ENCODE peak calls at places on chromosomes 11 and 22, in ten cellular contexts. J is upper lobe of right lung; Q is thoracic aorta; Y is heart right ventricle; T is CD8-positive, alpha-beta memory T cell; E is SK-N-SH; U is kidney; S is colonic mucosa; V is lower lobe of right lung; W is naive thymus-derived CD4-positive, alpha-beta T cell. A is an unnamed sample. For H3K36me3, the result is how much of the 10 kb centered on the place peaks cover.

GRCh38 chr11:134949121-134949591 is 537.1 kb upstream of the B3GAT1 start:
- DNase-seq in J (no peak), Q (peak), Y (no peak), T (no peak), E (no peak), U (no peak), S (no peak), V (no peak), W (no peak), A (no peak)

GRCh38 chr11:9594267-9595046 is 21.0 kb downstream of the WEE1 start:
- DNase-seq in J (no peak), Q (no peak), Y (no peak), T (no peak), E (no peak), U (no peak), S (no peak), V (no peak), W (no peak), A (no peak)

GRCh38 chr11:57440744-57441414 is 14.0 kb upstream of the SLC43A3 start:
- DNase-seq in J (no peak), Q (no peak), Y (no peak), T (no peak), E (no peak), U (no peak), S (no peak), V (no peak), W (no peak), A (no peak)

GRCh38 chr11:72741849-72742521 is 10.2 kb downstream of the ARAP1 start:
- DNase-seq in J (no peak), Q (no peak), Y (no peak), T (no peak), E (no peak), U (peak), S (no peak), V (peak), W (no peak), A (no peak)

GRCh38 chr11:29282088-29282487 is 734.7 kb downstream of the KCNA4 start:
- DNase-seq in J (no peak), Q (no peak), Y (no peak), T (no peak), E (no peak), U (no peak), S (no peak), V (no peak), W (no peak), A (no peak)

GRCh38 chr11:36478700-36479329 is 31.3 kb downstream of the TRAF6 start:
- DNase-seq in J (no peak), Q (no peak), Y (no peak), T (peak), E (peak), U (no peak), S (no peak), V (no peak), W (peak), A (peak)

GRCh38 chr11:118892515-118892914 is 8.8 kb downstream of the CXCR5 start:
- DNase-seq in J (no peak), Q (no peak), Y (no peak), T (no peak), E (no peak), U (peak), S (no peak), V (no peak), W (peak), A (peak)

GRCh38 chr11:11265320-11265719 is 87.7 kb downstream of the CSNK2A3 start:
- DNase-seq in J (no peak), Q (no peak), Y (no peak), T (no peak), E (no peak), U (no peak), S (no peak), V (no peak), W (no peak), A (no peak)

GRCh38 chr11:71495286-71496090 is 31.6 kb upstream of the KRTAP5-7 start:
- DNase-seq in J (no peak), Q (no peak), Y (no peak), T (no peak), E (no peak), U (no peak), S (peak), V (no peak), W (no peak), A (no peak)

GRCh38 chr11:99645934-99646333 is 625.2 kb downstream of the CNTN5 start:
- DNase-seq in J (no peak), Q (no peak), Y (no peak), T (no peak), E (no peak), U (no peak), S (no peak), V (no peak), W (no peak), A (no peak)

GRCh38 chr11:67376873-67377808 is 3.7 kb upstream of the CLCF1 start:
- DNase-seq in J (no peak), Q (no peak), Y (no peak), T (no peak), E (no peak), U (peak), S (no peak), V (no peak), W (no peak), A (no peak)

GRCh38 chr11:12029738-12030363 is 21.4 kb upstream of the DKK3 start:
- DNase-seq in J (no peak), Q (no peak), Y (no peak), T (no peak), E (no peak), U (no peak), S (no peak), V (no peak), W (no peak), A (no peak)

GRCh38 chr22:27113211-27114030 is 456.0 kb downstream of the MIAT start:
- DNase-seq in J (no peak), Q (peak), Y (no peak), T (no peak), E (no peak), U (no peak), S (peak), V (no peak), W (no peak), A (peak)

GRCh38 chr11:90448280-90448679 is 225.4 kb upstream of the CHORDC1 start:
- DNase-seq in J (no peak), Q (no peak), Y (no peak), T (no peak), E (no peak), U (no peak), S (no peak), V (no peak), W (no peak), A (no peak)

GRCh38 chr11:61688368-61689163 is 8.4 kb downstream of the DAGLA start:
- DNase-seq in J (peak), Q (no peak), Y (peak), T (no peak), E (no peak), U (peak), S (peak), V (peak), W (no peak), A (peak)

GRCh38 chr11:33319965-33320813 is 63.0 kb downstream of the HIPK3 start:
- DNase-seq in J (no peak), Q (no peak), Y (no peak), T (no peak), E (no peak), U (no peak), S (no peak), V (no peak), W (no peak), A (peak)

GRCh38 chr11:112949781-112950575 is 11.2 kb upstream of the NCAM1 start:
- DNase-seq in J (no peak), Q (no peak), Y (peak), T (no peak), E (no peak), U (no peak), S (no peak), V (no peak), W (no peak), A (no peak)

GRCh38 chr11:2178906-2179494 is 7.4 kb upstream of the TH start:
- DNase-seq in J (no peak), Q (no peak), Y (no peak), T (no peak), E (no peak), U (no peak), S (no peak), V (no peak), W (no peak), A (no peak)

GRCh38 chr22:32987081-32987631 is 71.0 kb downstream of the SYN3 start:
- DNase-seq in J (no peak), Q (no peak), Y (no peak), T (no peak), E (no peak), U (no peak), S (no peak), V (no peak), W (no peak), A (no peak)

GRCh38 chr11:73939096-73939495 is 11.7 kb upstream of the DNAJB13 start:
- DNase-seq in J (no peak), Q (no peak), Y (no peak), T (no peak), E (no peak), U (no peak), S (no peak), V (no peak), W (no peak), A (no peak)

GRCh38 chr11:77071671-77072605 is 5.2 kb downstream of the CAPN5 start:
- DNase-seq in J (peak), Q (no peak), Y (no peak), T (no peak), E (no peak), U (no peak), S (peak), V (peak), W (no peak), A (peak)

GRCh38 chr11:96704847-96705246 is 315.0 kb downstream of the JRKL start:
- DNase-seq in J (no peak), Q (no peak), Y (no peak), T (no peak), E (no peak), U (no peak), S (no peak), V (no peak), W (no peak), A (no peak)

GRCh38 chr22:50326225-50326958 is 420 bp downstream of the DENND6B start:
- DNase-seq in J (no peak), Q (no peak), Y (no peak), T (no peak), E (peak), U (peak), S (no peak), V (no peak), W (no peak), A (no peak)

GRCh38 chr22:47776329-47776728 is 1013.9 kb downstream of the TBC1D22A start:
- DNase-seq in J (no peak), Q (no peak), Y (no peak), T (no peak), E (no peak), U (peak), S (no peak), V (no peak), W (no peak), A (no peak)

GRCh38 chr11:4072668-4073285 is 21.8 kb upstream of the RRM1 start:
- DNase-seq in J (no peak), Q (no peak), Y (no peak), T (peak), E (peak), U (no peak), S (peak), V (no peak), W (peak), A (peak)

GRCh38 chr11:16956538-16957153 is 57.6 kb downstream of the PLEKHA7 start:
- DNase-seq in J (no peak), Q (no peak), Y (no peak), T (no peak), E (no peak), U (no peak), S (no peak), V (no peak), W (no peak), A (peak)

GRCh38 chr22:37283393-37283937 is 1.2 kb downstream of the CYTH4 start:
- DNase-seq in J (no peak), Q (no peak), Y (no peak), T (no peak), E (peak), U (no peak), S (peak), V (no peak), W (peak), A (peak)

GRCh38 chr11:127639916-127640315 is 639.3 kb upstream of the KIRREL3 start:
- DNase-seq in J (no peak), Q (no peak), Y (no peak), T (no peak), E (no peak), U (no peak), S (no peak), V (no peak), W (no peak), A (no peak)

GRCh38 chr11:47856186-47856585 is 8.0 kb upstream of the NUP160 start:
- DNase-seq in J (no peak), Q (no peak), Y (no peak), T (no peak), E (no peak), U (no peak), S (no peak), V (no peak), W (no peak), A (peak)

GRCh38 chr11:17991799-17992433 is 20.9 kb downstream of the SERGEF start:
- DNase-seq in J (no peak), Q (no peak), Y (no peak), T (peak), E (peak), U (no peak), S (peak), V (no peak), W (peak), A (peak)

GRCh38 chr22:35517207-35517606 is 23.4 kb upstream of the RASD2 start:
- DNase-seq in J (no peak), Q (no peak), Y (no peak), T (no peak), E (no peak), U (no peak), S (no peak), V (no peak), W (no peak), A (no peak)

GRCh38 chr11:87926250-87926970 is 248.8 kb downstream of the RAB38 start:
- DNase-seq in J (no peak), Q (no peak), Y (no peak), T (no peak), E (no peak), U (no peak), S (no peak), V (no peak), W (no peak), A (no peak)

GRCh38 chr11:112797653-112798293 is 163.4 kb upstream of the NCAM1 start:
- DNase-seq in J (no peak), Q (no peak), Y (no peak), T (no peak), E (no peak), U (no peak), S (no peak), V (no peak), W (no peak), A (peak)

GRCh38 chr22:38214248-38215056 is 12.7 kb downstream of the MAFF start:
- DNase-seq in J (peak), Q (no peak), Y (peak), T (peak), E (peak), U (peak), S (peak), V (peak), W (peak), A (peak)

GRCh38 chr11:35151896-35152295 is 12.9 kb downstream of the CD44 start:
- DNase-seq in J (no peak), Q (no peak), Y (no peak), T (no peak), E (no peak), U (no peak), S (no peak), V (no peak), W (no peak), A (no peak)
- H3K36me3 ChIP-seq in J (under half), Q (under half), Y (under half), T (under half), E (half or more), U (under half), S (under half), V (under half), W (under half), A (under half)

DNA sequence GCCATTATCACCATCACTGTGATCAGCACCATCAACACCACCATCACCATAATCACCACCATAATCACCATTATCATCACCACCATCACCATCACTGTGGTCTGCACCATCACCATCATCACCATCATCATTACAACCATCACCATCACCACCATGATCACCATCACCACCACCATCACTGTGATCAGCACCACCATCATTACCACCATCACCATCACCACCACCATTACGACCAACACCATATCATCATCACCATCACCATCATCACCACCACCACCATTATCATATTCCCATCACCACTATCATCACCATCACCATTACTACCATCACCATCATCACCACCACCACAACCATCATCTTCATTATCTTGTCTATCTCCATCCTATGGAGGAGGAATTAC is 125.2 kb downstream of the PHF21B start:
- DNase-seq in J (no peak), Q (no peak), Y (no peak), T (no peak), E (no peak), U (no peak), S (no peak), V (no peak), W (no peak), A (no peak)
- H3K36me3 ChIP-seq in J (under half), Q (under half), Y (under half), T (under half), E (under half), U (under half), S (under half), V (under half), W (under half), A (under half)

DNA sequence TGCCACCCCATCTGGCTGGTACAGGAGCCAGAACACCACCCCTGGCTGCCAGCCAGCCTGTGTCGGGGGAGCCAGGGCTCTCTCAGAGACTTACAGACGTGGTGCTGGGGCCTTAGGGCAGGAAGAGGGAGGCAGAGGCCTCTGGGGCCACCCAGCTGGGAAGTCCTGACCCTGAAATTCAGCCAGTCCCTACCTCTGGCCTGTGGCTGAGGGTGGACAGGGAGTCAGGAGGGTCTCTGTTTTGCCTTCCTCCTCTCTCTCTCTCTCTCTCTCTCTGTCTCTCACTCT is 52.5 kb upstream of the CDON start:
- DNase-seq in J (peak), Q (peak), Y (peak), T (no peak), E (peak), U (peak), S (peak), V (peak), W (no peak), A (peak)
- H3K36me3 ChIP-seq in J (under half), Q (under half), Y (under half), T (under half), E (under half), U (under half), S (under half), V (under half), W (under half), A (under half)

GRCh38 chr22:46317646-46318045 is 17.9 kb upstream of the TRMU start:
- DNase-seq in J (no peak), Q (no peak), Y (no peak), T (no peak), E (no peak), U (peak), S (no peak), V (no peak), W (no peak), A (no peak)
- H3K36me3 ChIP-seq in J (under half), Q (under half), Y (under half), T (under half), E (under half), U (under half), S (under half), V (under half), W (under half), A (under half)

DNA sequence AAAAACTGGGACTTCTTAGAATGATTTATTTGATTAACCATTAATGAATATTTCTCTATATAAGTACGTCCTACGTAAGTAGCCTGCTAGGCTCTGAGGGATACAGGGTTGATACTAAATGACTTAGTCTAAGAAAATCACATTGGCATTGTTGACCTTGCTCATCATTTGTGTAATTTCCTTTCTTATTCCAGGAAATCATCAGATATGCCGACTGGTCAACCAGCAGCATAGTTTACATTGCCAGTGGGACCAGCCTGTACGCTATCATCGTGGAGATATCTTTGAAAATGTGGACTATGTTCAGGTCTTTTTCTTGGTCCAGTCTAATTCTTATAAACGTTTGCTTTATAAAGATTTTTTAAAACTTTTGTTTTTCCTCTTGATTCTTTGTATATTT is 42.5 kb downstream of the TTC17 start:
- DNase-seq in J (no peak), Q (no peak), Y (no peak), T (no peak), E (no peak), U (no peak), S (no peak), V (no peak), W (no peak), A (no peak)
- H3K36me3 ChIP-seq in J (half or more), Q (half or more), Y (under half), T (under half), E (half or more), U (under half), S (under half), V (half or more), W (under half), A (under half)

GRCh38 chr11:6925636-6926207 is 504 bp upstream of the ZNF215 start:
- DNase-seq in J (no peak), Q (no peak), Y (no peak), T (no peak), E (no peak), U (no peak), S (peak), V (no peak), W (no peak), A (peak)
- H3K36me3 ChIP-seq in J (under half), Q (under half), Y (under half), T (under half), E (under half), U (under half), S (under half), V (under half), W (under half), A (under half)

DNA sequence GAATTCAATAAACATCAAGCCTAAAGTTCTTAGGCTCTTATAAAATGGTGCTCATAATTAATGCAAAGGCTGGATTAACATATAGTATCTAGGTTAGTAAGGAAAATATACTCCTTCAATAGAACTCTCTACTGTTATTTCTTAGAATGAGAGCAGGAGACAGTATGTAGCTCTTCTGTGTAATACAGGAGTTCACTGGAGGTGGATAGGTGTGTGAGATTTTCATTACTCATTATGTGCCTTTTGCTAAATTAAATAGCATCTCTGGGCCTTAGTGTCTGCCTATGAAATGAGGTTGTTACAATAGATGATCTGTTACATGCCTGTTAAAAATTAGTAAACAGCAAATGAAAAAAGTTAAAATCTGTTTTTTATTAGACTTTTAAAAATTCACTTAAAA is 20.6 kb downstream of the EED start:
- DNase-seq in J (no peak), Q (no peak), Y (no peak), T (no peak), E (no peak), U (no peak), S (no peak), V (no peak), W (no peak), A (no peak)
- H3K36me3 ChIP-seq in J (under half), Q (under half), Y (under half), T (under half), E (under half), U (under half), S (under half), V (half or more), W (under half), A (under half)

DNA sequence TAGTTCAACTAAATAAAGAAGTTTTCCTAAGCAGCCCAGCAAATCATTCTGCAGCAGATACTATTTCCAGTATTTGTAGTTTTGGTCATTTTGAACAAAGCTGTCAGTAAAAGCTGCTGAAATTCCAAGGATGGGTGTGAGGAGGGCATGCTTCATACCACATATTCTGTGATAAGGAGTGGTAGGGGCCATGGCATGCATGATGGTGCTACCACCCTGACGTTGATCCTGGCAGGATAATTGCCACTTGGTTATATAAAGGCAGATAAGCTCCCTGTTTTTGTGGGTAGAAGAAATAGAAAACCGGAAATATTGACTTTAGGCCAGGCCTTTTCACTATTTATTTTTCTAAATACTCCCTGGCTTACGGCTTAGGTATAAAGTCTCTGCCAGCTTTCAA is 33.1 kb upstream of the L3MBTL2 start:
- DNase-seq in J (no peak), Q (no peak), Y (no peak), T (no peak), E (no peak), U (no peak), S (no peak), V (no peak), W (no peak), A (no peak)
- H3K36me3 ChIP-seq in J (half or more), Q (half or more), Y (half or more), T (half or more), E (under half), U (under half), S (under half), V (half or more), W (under half), A (under half)

A was measured in small intestine.